ENCODE peak calls at places on chromosomes 16 and 17, in ten cellular contexts. R, V, Y, T, F, J, M, Q, B and N are unnamed samples.

GRCh38 chr16:67036323-67036741 is 7.4 kb downstream of the CBFB start:
- DNase-seq in R (peak; percentile 79), V (no peak), Y (no peak), T (no peak), F (no peak), J (no peak), M (no peak), Q (no peak), B (no peak), N (no peak)

GRCh38 chr17:41917192-41917591 is 1.6 kb downstream of the ACLY start:
- DNase-seq in R (no peak), V (no peak), Y (peak; percentile 61), T (peak; percentile 42), F (no peak), J (no peak), M (peak; percentile 66), Q (peak; percentile 30), B (no peak), N (peak; percentile 60)

GRCh38 chr17:63140255-63140654 is 174.2 kb downstream of the TANC2 start:
- DNase-seq in R (no peak), V (no peak), Y (peak; percentile 67), T (no peak), F (no peak), J (no peak), M (peak; percentile 77), Q (no peak), B (no peak), N (no peak)

GRCh38 chr16:80158766-80159165 is 382.0 kb upstream of the DYNLRB2 start:
- DNase-seq in R (no peak), V (peak; percentile 48), Y (peak; percentile 58), T (no peak), F (no peak), J (no peak), M (peak; percentile 56), Q (no peak), B (no peak), N (peak; percentile 75)

GRCh38 chr17:44795421-44795820 is 34.7 kb downstream of the GJC1 start:
- DNase-seq in R (no peak), V (no peak), Y (no peak), T (no peak), F (no peak), J (peak; percentile 33), M (no peak), Q (no peak), B (no peak), N (no peak)

GRCh38 chr17:79026345-79027273 is 2.6 kb downstream of the C1QTNF1 start:
- DNase-seq in R (no peak), V (peak; percentile 75), Y (peak; percentile 74), T (no peak), F (no peak), J (peak; percentile 77), M (peak; percentile 66), Q (peak; percentile 21), B (no peak), N (peak; percentile 89)

GRCh38 chr17:49436174-49436573 is 21.5 kb upstream of the PHB1 start:
- DNase-seq in R (no peak), V (no peak), Y (no peak), T (no peak), F (no peak), J (no peak), M (no peak), Q (no peak), B (no peak), N (no peak)

GRCh38 chr17:81040791-81041337 is 5.9 kb downstream of the BAIAP2 start:
- DNase-seq in R (no peak), V (no peak), Y (no peak), T (no peak), F (no peak), J (no peak), M (no peak), Q (no peak), B (peak; percentile 56), N (peak; percentile 42)

GRCh38 chr17:74842146-74842598 is 17.5 kb downstream of the GRIN2C start:
- DNase-seq in R (no peak), V (peak; percentile 28), Y (no peak), T (no peak), F (peak; percentile 26), J (no peak), M (no peak), Q (no peak), B (no peak), N (no peak)

GRCh38 chr17:78737332-78737731 is 44.7 kb downstream of the CYTH1 start:
- DNase-seq in R (no peak), V (peak; percentile 40), Y (peak; percentile 84), T (peak; percentile 42), F (no peak), J (no peak), M (peak; percentile 53), Q (no peak), B (no peak), N (peak; percentile 74)

GRCh38 chr17:63698886-63699637 is 863 bp downstream of the LIMD2 start:
- DNase-seq in R (peak; percentile 58), V (peak; percentile 72), Y (peak; percentile 27), T (no peak), F (peak; percentile 85), J (peak; percentile 91), M (peak; percentile 67), Q (no peak), B (no peak), N (no peak)